ENCODE peak calls at places on chromosome 19, in eight cellular contexts. Y is ovary, D is GM13976, H is breast epithelium, X is fibroblast of pulmonary artery, O is tibial nerve, F is astrocyte of the spinal cord, B is IMR-90. S is an unnamed sample.

GRCh38 chr19:13363235-13363634 is 143.0 kb downstream of the CACNA1A start:
- DNase-seq in Y (no peak), D (no peak), H (no peak), X (no peak), O (no peak), F (no peak), B (no peak), S (no peak)

GRCh38 chr19:7902796-7903243 is 857 bp upstream of the MAP2K7 start:
- DNase-seq in Y (no peak), D (no peak), H (no peak), X (no peak), O (no peak), F (no peak), B (no peak), S (no peak)

GRCh38 chr19:42088471-42089190 is 12.7 kb downstream of the ZNF574 start:
- DNase-seq in Y (no peak), D (no peak), H (no peak), X (peak), O (no peak), F (peak), B (peak), S (peak)

GRCh38 chr19:41377977-41378707 is 1.8 kb downstream of the TMEM91 start:
- DNase-seq in Y (peak), D (peak), H (no peak), X (no peak), O (no peak), F (no peak), B (no peak), S (peak)

GRCh38 chr19:18634612-18635290 is 2.1 kb upstream of the KLHL26 start:
- DNase-seq in Y (no peak), D (no peak), H (no peak), X (no peak), O (no peak), F (no peak), B (peak), S (peak)

GRCh38 chr19:17346109-17346671 is 8.8 kb downstream of the GTPBP3 start:
- DNase-seq in Y (peak), D (peak), H (no peak), X (peak), O (peak), F (peak), B (peak), S (peak)

GRCh38 chr19:47158879-47159509 is 28.4 kb downstream of the SAE1 start:
- DNase-seq in Y (no peak), D (no peak), H (no peak), X (peak), O (no peak), F (peak), B (peak), S (no peak)

GRCh38 chr19:19157808-19158207 is 12.3 kb downstream of the MEF2B start:
- DNase-seq in Y (no peak), D (no peak), H (no peak), X (no peak), O (no peak), F (no peak), B (no peak), S (no peak)

GRCh38 chr19:35846038-35846668 is 6.2 kb downstream of the NPHS1 start:
- DNase-seq in Y (no peak), D (no peak), H (no peak), X (no peak), O (no peak), F (no peak), B (no peak), S (no peak)

GRCh38 chr19:21130097-21130775 is 11.6 kb upstream of the ZNF431 start:
- DNase-seq in Y (no peak), D (no peak), H (no peak), X (no peak), O (no peak), F (no peak), B (no peak), S (no peak)

GRCh38 chr19:43983912-43984686 is at the start of gene ZNF155:
- DNase-seq in Y (peak), D (peak), H (peak), X (peak), O (peak), F (peak), B (peak), S (peak)

GRCh38 chr19:53977991-53978731 is 13.3 kb upstream of the CACNG6 start:
- DNase-seq in Y (no peak), D (no peak), H (no peak), X (peak), O (no peak), F (peak), B (peak), S (peak)

GRCh38 chr19:28655054-28655453 is 557.9 kb downstream of the UQCRFS1 start:
- DNase-seq in Y (no peak), D (no peak), H (no peak), X (no peak), O (no peak), F (no peak), B (no peak), S (no peak)

GRCh38 chr19:4829001-4829712 is 2.4 kb downstream of the TICAM1 start:
- DNase-seq in Y (no peak), D (peak), H (no peak), X (no peak), O (no peak), F (no peak), B (no peak), S (no peak)

GRCh38 chr19:1038995-1039645 is 787 bp upstream of the ABCA7 start:
- DNase-seq in Y (no peak), D (no peak), H (no peak), X (no peak), O (no peak), F (no peak), B (peak), S (no peak)

GRCh38 chr19:4596033-4596904 is 36.8 kb upstream of the SEMA6B start:
- DNase-seq in Y (no peak), D (no peak), H (no peak), X (no peak), O (no peak), F (no peak), B (no peak), S (no peak)

GRCh38 chr19:30340724-30341595 is 31.2 kb upstream of the ZNF536 start:
- DNase-seq in Y (no peak), D (no peak), H (no peak), X (no peak), O (no peak), F (no peak), B (no peak), S (peak)

GRCh38 chr19:47133021-47133471 is 2.4 kb downstream of the SAE1 start:
- DNase-seq in Y (no peak), D (no peak), H (no peak), X (no peak), O (no peak), F (no peak), B (no peak), S (no peak)

GRCh38 chr19:17450264-17451075 is 2.0 kb upstream of the TMEM221 start:
- DNase-seq in Y (no peak), D (peak), H (no peak), X (no peak), O (no peak), F (no peak), B (no peak), S (no peak)

GRCh38 chr19:6999938-7000732 is 21.1 kb downstream of the MBD3L2B start:
- DNase-seq in Y (no peak), D (no peak), H (no peak), X (no peak), O (no peak), F (no peak), B (no peak), S (no peak)

GRCh38 chr19:15248648-15249559 is 16.7 kb upstream of the EPHX3 start:
- DNase-seq in Y (peak), D (no peak), H (peak), X (peak), O (peak), F (peak), B (peak), S (peak)

GRCh38 chr19:29878973-29879654 is 62.9 kb upstream of the URI1 start:
- DNase-seq in Y (no peak), D (no peak), H (no peak), X (peak), O (no peak), F (no peak), B (peak), S (peak)

GRCh38 chr19:18657590-18658365 is 20.9 kb downstream of the KLHL26 start:
- DNase-seq in Y (peak), D (peak), H (no peak), X (peak), O (peak), F (peak), B (peak), S (no peak)

GRCh38 chr19:2227415-2228156 is 8.5 kb downstream of the PLEKHJ1 start:
- DNase-seq in Y (no peak), D (peak), H (no peak), X (no peak), O (no peak), F (no peak), B (no peak), S (no peak)

GRCh38 chr19:45428385-45429231 is 4.9 kb upstream of the ERCC1 start:
- DNase-seq in Y (peak), D (peak), H (no peak), X (peak), O (no peak), F (peak), B (peak), S (peak)

GRCh38 chr19:8089664-8090601 is 37.4 kb downstream of the CCL25 start:
- DNase-seq in Y (no peak), D (no peak), H (no peak), X (no peak), O (no peak), F (no peak), B (no peak), S (no peak)

GRCh38 chr19:58268344-58268743 is 10.4 kb upstream of the ZNF8 start:
- DNase-seq in Y (no peak), D (no peak), H (no peak), X (no peak), O (no peak), F (no peak), B (no peak), S (no peak)

GRCh38 chr19:51735759-51736449 is 12.1 kb upstream of the HAS1 start:
- DNase-seq in Y (no peak), D (no peak), H (peak), X (peak), O (peak), F (peak), B (peak), S (no peak)

GRCh38 chr19:19134687-19135158 is 3.6 kb downstream of the TMEM161A start:
- DNase-seq in Y (no peak), D (no peak), H (no peak), X (no peak), O (no peak), F (no peak), B (no peak), S (no peak)

DNA sequence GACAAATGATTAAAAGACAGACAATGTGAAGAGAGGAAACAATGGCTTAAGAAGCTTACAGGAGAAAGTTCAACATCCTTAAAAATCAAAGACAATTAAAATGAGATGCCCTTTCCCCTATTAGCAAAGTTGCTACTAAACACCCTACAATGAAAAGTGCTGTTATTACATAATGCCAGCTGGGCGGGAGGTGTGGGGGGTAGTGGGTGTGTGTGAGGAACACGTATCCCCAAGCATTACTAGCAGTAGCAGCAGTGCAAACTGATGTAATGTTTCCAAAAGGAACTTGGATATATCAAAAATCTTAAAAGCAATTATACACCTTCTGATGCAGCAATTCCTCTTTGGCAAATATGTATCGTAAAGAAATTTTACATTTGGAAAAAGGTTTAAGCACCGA is 70.9 kb downstream of the PEG3 start:
- DNase-seq in Y (no peak), D (no peak), H (no peak), X (no peak), O (no peak), F (no peak), B (no peak), S (no peak)
- TF ChIP-seq CTCF in Y (no peak), D (no peak), H (no peak), X (no peak), O (no peak), F (no peak), B (no peak), S (no peak)

DNA sequence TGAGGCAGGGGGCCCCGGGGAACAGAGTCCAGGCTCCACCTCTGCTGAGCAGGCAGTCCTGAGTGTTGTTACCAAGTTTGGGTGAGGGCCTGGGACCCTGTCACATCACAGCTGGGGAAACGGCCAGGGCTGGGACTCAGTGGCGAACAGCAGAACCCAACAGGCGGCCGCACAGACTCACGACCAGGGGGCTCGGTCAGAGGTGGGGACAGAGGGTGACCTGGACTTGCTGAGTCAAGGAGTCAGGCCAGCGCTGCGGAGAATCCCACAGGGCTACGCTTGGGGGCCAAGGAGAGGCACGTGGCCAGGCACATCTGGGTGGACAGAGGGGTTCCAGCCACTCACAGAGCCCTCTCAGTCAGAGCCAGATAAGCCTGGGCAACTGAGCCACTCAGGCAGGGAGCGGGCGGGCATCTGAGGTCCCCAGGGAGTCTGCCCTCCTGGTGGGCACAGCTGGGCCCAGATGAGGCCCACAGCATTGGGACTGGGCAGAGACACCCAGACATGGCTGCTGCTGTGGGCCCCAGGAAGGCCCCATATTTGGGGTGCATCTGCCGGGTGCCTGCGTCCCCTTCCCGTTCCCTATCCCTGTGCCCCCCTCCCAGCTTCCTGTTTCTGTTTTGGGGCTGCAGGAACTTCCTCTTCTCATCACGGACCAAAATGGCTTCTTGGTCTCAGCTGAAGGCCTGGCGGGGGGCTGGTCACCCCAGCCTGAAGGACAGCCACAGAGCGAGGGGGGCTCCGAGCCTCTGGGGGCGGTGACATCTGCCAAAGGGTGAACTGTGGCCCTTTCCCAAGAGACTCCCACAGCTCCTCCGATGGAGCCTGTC is 34.0 kb downstream of the CEBPA start:
- DNase-seq in Y (no peak), D (no peak), H (no peak), X (no peak), O (no peak), F (no peak), B (no peak), S (no peak)
- TF ChIP-seq CTCF in Y (no peak), D (no peak), H (no peak), X (no peak), O (no peak), F (no peak), B (no peak), S (no peak)

GRCh38 chr19:12141405-12141736 is 1.2 kb upstream of the ZNF20 start:
- DNase-seq in Y (no peak), D (no peak), H (no peak), X (no peak), O (no peak), F (no peak), B (no peak), S (no peak)
- TF ChIP-seq CTCF in Y (peak), D (no peak), H (no peak), X (no peak), O (no peak), F (no peak), B (no peak), S (no peak)

DNA sequence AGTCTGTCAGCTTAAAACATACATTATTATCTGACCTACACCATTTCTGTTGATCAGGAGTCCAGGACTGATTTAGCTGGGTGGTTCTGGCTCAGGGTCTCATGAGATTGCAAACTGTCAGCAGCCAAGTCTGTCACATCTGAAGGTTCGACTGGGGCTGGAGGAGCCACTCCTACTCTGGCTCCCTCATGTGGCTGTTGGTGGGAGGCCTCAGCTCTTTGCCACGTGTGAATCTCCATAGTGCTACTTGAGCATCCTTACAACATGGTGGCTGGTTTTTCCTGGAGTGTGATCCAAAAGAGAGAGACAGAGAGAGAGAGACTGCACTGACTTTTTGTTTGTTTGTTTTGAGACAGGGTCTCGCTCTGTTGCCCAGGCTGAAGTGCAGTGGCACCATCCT is 63.6 kb upstream of the NFIC start:
- DNase-seq in Y (no peak), D (no peak), H (no peak), X (no peak), O (no peak), F (no peak), B (no peak), S (no peak)
- TF ChIP-seq CTCF in Y (no peak), D (no peak), H (no peak), X (no peak), O (no peak), F (peak), B (no peak), S (no peak)

GRCh38 chr19:48934837-48935236 is 1.3 kb downstream of the DHDH start:
- DNase-seq in Y (no peak), D (no peak), H (no peak), X (no peak), O (no peak), F (no peak), B (no peak), S (no peak)
- TF ChIP-seq CTCF in Y (no peak), D (no peak), H (no peak), X (no peak), O (no peak), F (no peak), B (no peak), S (no peak)

DNA sequence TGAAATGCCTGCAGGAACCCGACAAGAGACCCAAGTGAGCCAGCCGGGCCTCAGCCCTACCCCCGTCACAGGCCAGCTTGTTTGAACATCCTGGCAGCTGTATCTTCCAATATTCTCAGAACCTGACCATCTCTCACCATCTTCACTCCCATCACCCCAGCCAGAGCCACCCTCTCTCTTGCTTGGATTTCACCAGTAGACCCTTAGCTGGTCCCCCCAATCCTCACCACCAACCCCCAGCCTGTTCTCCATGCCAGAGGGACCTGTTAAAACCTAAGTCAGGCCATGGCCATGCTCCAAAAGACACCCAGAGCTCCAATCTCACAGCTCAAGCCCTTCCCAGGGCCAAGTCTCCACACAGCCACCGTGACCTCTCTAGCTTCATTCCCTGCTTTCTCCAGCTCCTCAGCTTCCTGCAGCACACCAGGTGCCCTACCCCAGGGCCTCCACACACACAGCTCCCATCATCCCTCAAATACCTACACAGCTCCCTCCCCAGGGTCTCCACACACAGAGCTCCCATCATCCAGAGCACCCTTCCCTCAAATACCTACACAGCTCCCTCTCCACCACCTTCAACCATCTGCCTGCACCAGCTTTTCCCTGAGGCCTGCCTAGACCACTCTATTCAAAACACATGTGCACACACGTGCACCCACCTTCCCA is 13.7 kb downstream of the EPS8L1 start:
- DNase-seq in Y (no peak), D (no peak), H (no peak), X (no peak), O (no peak), F (no peak), B (no peak), S (no peak)
- TF ChIP-seq CTCF in Y (no peak), D (no peak), H (no peak), X (no peak), O (no peak), F (no peak), B (no peak), S (no peak)

GRCh38 chr19:38861368-38861767 is 11.6 kb upstream of the HNRNPL start:
- DNase-seq in Y (no peak), D (no peak), H (no peak), X (no peak), O (no peak), F (no peak), B (no peak), S (no peak)
- TF ChIP-seq CTCF in Y (no peak), D (no peak), H (no peak), X (no peak), O (no peak), F (no peak), B (no peak), S (no peak)

S was measured in foreskin fibroblast.